ENCODE peak calls at places on chromosomes 2 and 18, in six cellular contexts. L, C, Z, Y, P and M are unnamed samples.

GRCh38 chr18:44924750-44925534 is 244.3 kb downstream of the SETBP1 start:
- DNase-seq in L (no peak), C (no peak), Z (no peak), Y (no peak), P (no peak), M (no peak)

GRCh38 chr2:133755515-133756311 is 187.4 kb upstream of the NCKAP5 start:
- DNase-seq in L (no peak), C (no peak), Z (peak), Y (no peak), P (peak), M (peak)

GRCh38 chr2:29326926-29327325 is 211.7 kb downstream of the CLIP4 start:
- DNase-seq in L (no peak), C (no peak), Z (no peak), Y (no peak), P (no peak), M (no peak)

GRCh38 chr2:109289011-109289410 is 160.0 kb downstream of the SH3RF3 start:
- DNase-seq in L (no peak), C (no peak), Z (no peak), Y (no peak), P (no peak), M (no peak)

GRCh38 chr2:147525724-147526489 is 318.9 kb upstream of the ACVR2A start:
- DNase-seq in L (no peak), C (no peak), Z (no peak), Y (no peak), P (no peak), M (no peak)

GRCh38 chr18:63107171-63107850 is 212.3 kb downstream of the BCL2 start:
- DNase-seq in L (no peak), C (no peak), Z (no peak), Y (no peak), P (no peak), M (no peak)

GRCh38 chr2:143617803-143618415 is 488.7 kb downstream of the ARHGAP15 start:
- DNase-seq in L (no peak), C (no peak), Z (no peak), Y (no peak), P (no peak), M (no peak)

GRCh38 chr18:36328916-36329315 is 31.4 kb downstream of the FHOD3 start:
- DNase-seq in L (no peak), C (no peak), Z (no peak), Y (no peak), P (no peak), M (no peak)

GRCh38 chr2:161946489-161947107 is 127.4 kb downstream of the DPP4 start:
- DNase-seq in L (peak), C (peak), Z (peak), Y (no peak), P (peak), M (no peak)

GRCh38 chr18:11274144-11274762 is 124.9 kb upstream of the PIEZO2 start:
- DNase-seq in L (no peak), C (no peak), Z (no peak), Y (no peak), P (no peak), M (no peak)

GRCh38 chr2:2149379-2149778 is 181.7 kb downstream of the MYT1L start:
- DNase-seq in L (no peak), C (no peak), Z (no peak), Y (no peak), P (no peak), M (no peak)

GRCh38 chr18:12703714-12704113 is 872 bp downstream of the PSMG2 start:
- DNase-seq in L (no peak), C (peak), Z (peak), Y (no peak), P (peak), M (no peak)

GRCh38 chr18:8750954-8751415 is 45.6 kb downstream of the MTCL1 start:
- DNase-seq in L (no peak), C (no peak), Z (peak), Y (peak), P (peak), M (no peak)

GRCh38 chr2:8644605-8645175 is 37.2 kb upstream of the ID2 start:
- DNase-seq in L (no peak), C (no peak), Z (no peak), Y (no peak), P (no peak), M (no peak)

GRCh38 chr18:34999734-35000397 is 41.3 kb upstream of the MAPRE2 start:
- DNase-seq in L (no peak), C (no peak), Z (no peak), Y (no peak), P (no peak), M (no peak)

GRCh38 chr2:44767691-44768090 is 173.8 kb upstream of the SIX3 start:
- DNase-seq in L (no peak), C (no peak), Z (no peak), Y (no peak), P (no peak), M (no peak)

GRCh38 chr18:56276466-56276865 is 361.9 kb downstream of the TXNL1 start:
- DNase-seq in L (no peak), C (no peak), Z (no peak), Y (no peak), P (no peak), M (no peak)

GRCh38 chr2:237819231-237819630 is 20.7 kb downstream of the RBM44 start:
- DNase-seq in L (no peak), C (no peak), Z (no peak), Y (no peak), P (no peak), M (no peak)

GRCh38 chr2:177816740-177817139 is 255.8 kb downstream of the PDE11A start:
- DNase-seq in L (no peak), C (no peak), Z (no peak), Y (no peak), P (no peak), M (no peak)

GRCh38 chr2:52880872-52881271 is 886.7 kb upstream of the CHAC2 start:
- DNase-seq in L (no peak), C (no peak), Z (no peak), Y (no peak), P (no peak), M (no peak)

GRCh38 chr2:225040862-225041209 is 1.4 kb downstream of the DOCK10 start:
- DNase-seq in L (no peak), C (peak), Z (no peak), Y (peak), P (peak), M (no peak)

GRCh38 chr2:178025551-178026185 is 46.9 kb downstream of the PDE11A start:
- DNase-seq in L (no peak), C (no peak), Z (no peak), Y (no peak), P (no peak), M (no peak)

GRCh38 chr2:25257931-25258771 is 83.6 kb downstream of the DNMT3A start:
- DNase-seq in L (no peak), C (no peak), Z (no peak), Y (no peak), P (no peak), M (no peak)

GRCh38 chr2:193895226-193895625 is 1700.5 kb upstream of the TMEFF2 start:
- DNase-seq in L (no peak), C (no peak), Z (no peak), Y (no peak), P (no peak), M (no peak)

GRCh38 chr2:181658444-181658843 is 1.5 kb upstream of the CERKL start:
- DNase-seq in L (no peak), C (no peak), Z (no peak), Y (no peak), P (no peak), M (no peak)

GRCh38 chr2:102841107-102841840 is 79.4 kb downstream of the TMEM182 start:
- DNase-seq in L (peak), C (peak), Z (peak), Y (no peak), P (peak), M (peak)

GRCh38 chr2:234178309-234179030 is 128.0 kb downstream of the SPP2 start:
- DNase-seq in L (peak), C (peak), Z (no peak), Y (no peak), P (peak), M (no peak)

GRCh38 chr2:74712223-74713053 is 58.4 kb downstream of the SEMA4F start:
- DNase-seq in L (no peak), C (no peak), Z (no peak), Y (no peak), P (peak), M (no peak)

GRCh38 chr18:39799010-39799409 is 2156.0 kb upstream of the PIK3C3 start:
- DNase-seq in L (no peak), C (no peak), Z (no peak), Y (no peak), P (peak), M (no peak)

GRCh38 chr2:24015562-24016375 is 5.9 kb downstream of the MFSD2B start:
- DNase-seq in L (peak), C (no peak), Z (peak), Y (peak), P (peak), M (no peak)

GRCh38 chr2:40282428-40282827 is 169.5 kb downstream of the SLC8A1 start:
- DNase-seq in L (no peak), C (no peak), Z (no peak), Y (peak), P (no peak), M (no peak)

GRCh38 chr18:56983275-56983992 is 163.5 kb upstream of the BOD1L2 start:
- DNase-seq in L (no peak), C (no peak), Z (no peak), Y (no peak), P (no peak), M (no peak)